ENCODE peak calls at places on chromosomes 6 and 20, in seven cellular contexts. N is SK-N-SH, C is hepatocyte, O is GM23248, V is HCT116, L is PC-3, W is PC-9. Z is an unnamed sample. For H3K9me2, the result is how much of the 10 kb centered on the place peaks cover.

GRCh38 chr6:31927242-31927867 is at the start of gene C2:
- DNase-seq in N (no peak), C (no peak), O (no peak), V (no peak), L (no peak), W (no peak), Z (no peak)

GRCh38 chr20:49832632-49833327 is 20.2 kb downstream of the SLC9A8 start:
- DNase-seq in N (no peak), C (no peak), O (peak), V (no peak), L (peak), W (peak), Z (no peak)

GRCh38 chr6:157481189-157481864 is 100.3 kb downstream of the ZDHHC14 start:
- DNase-seq in N (no peak), C (no peak), O (no peak), V (no peak), L (no peak), W (no peak), Z (no peak)

GRCh38 chr6:24988562-24988961 is 52.8 kb upstream of the RIPOR2 start:
- DNase-seq in N (no peak), C (no peak), O (no peak), V (no peak), L (no peak), W (no peak), Z (no peak)

GRCh38 chr6:110415297-110415916 is at the start of gene DDO:
- DNase-seq in N (no peak), C (no peak), O (peak), V (no peak), L (peak), W (no peak), Z (no peak)

GRCh38 chr6:83708546-83708969 is 343 bp downstream of the SNAP91 start:
- DNase-seq in N (peak), C (peak), O (peak), V (no peak), L (no peak), W (no peak), Z (peak)

GRCh38 chr6:87825865-87826264 is 123.8 kb upstream of the AKIRIN2 start:
- DNase-seq in N (no peak), C (no peak), O (no peak), V (no peak), L (no peak), W (no peak), Z (no peak)

GRCh38 chr6:134506162-134506561 is 188.2 kb upstream of the SGK1 start:
- DNase-seq in N (no peak), C (no peak), O (no peak), V (no peak), L (no peak), W (no peak), Z (no peak)

GRCh38 chr6:134814076-134814709 is 135.7 kb downstream of the ALDH8A1 start:
- DNase-seq in N (no peak), C (no peak), O (peak), V (no peak), L (peak), W (peak), Z (no peak)

GRCh38 chr6:93341900-93342613 is 77.3 kb downstream of the EPHA7 start:
- DNase-seq in N (no peak), C (no peak), O (no peak), V (no peak), L (no peak), W (no peak), Z (no peak)

GRCh38 chr6:90328004-90328403 is 31.4 kb upstream of the BACH2 start:
- DNase-seq in N (peak), C (no peak), O (peak), V (no peak), L (peak), W (no peak), Z (no peak)

GRCh38 chr20:37333848-37334318 is 12.1 kb upstream of the SRC start:
- DNase-seq in N (no peak), C (no peak), O (no peak), V (no peak), L (no peak), W (no peak), Z (no peak)

GRCh38 chr20:50191566-50192363 is 1.1 kb downstream of the CEBPB start:
- DNase-seq in N (peak), C (peak), O (peak), V (no peak), L (peak), W (peak), Z (peak)

GRCh38 chr6:151087861-151088598 is 151.7 kb upstream of the AKAP12 start:
- DNase-seq in N (no peak), C (no peak), O (peak), V (no peak), L (no peak), W (no peak), Z (peak)

GRCh38 chr20:37945034-37945660 is 42.2 kb downstream of the VSTM2L start:
- DNase-seq in N (no peak), C (no peak), O (no peak), V (no peak), L (no peak), W (no peak), Z (no peak)

GRCh38 chr6:130105996-130106704 is 87.8 kb downstream of the L3MBTL3 start:
- DNase-seq in N (no peak), C (no peak), O (no peak), V (no peak), L (no peak), W (no peak), Z (no peak)

GRCh38 chr6:126625019-126625418 is 285.1 kb downstream of the CENPW start:
- DNase-seq in N (no peak), C (peak), O (peak), V (no peak), L (peak), W (no peak), Z (peak)

GRCh38 chr20:61937963-61938838 is 127.5 kb downstream of the TAF4 start:
- DNase-seq in N (no peak), C (no peak), O (no peak), V (no peak), L (no peak), W (no peak), Z (no peak)
- H3K9me2 ChIP-seq in N (under half), C (under half), O (under half), V (under half), L (under half), W (under half), Z (under half)

DNA sequence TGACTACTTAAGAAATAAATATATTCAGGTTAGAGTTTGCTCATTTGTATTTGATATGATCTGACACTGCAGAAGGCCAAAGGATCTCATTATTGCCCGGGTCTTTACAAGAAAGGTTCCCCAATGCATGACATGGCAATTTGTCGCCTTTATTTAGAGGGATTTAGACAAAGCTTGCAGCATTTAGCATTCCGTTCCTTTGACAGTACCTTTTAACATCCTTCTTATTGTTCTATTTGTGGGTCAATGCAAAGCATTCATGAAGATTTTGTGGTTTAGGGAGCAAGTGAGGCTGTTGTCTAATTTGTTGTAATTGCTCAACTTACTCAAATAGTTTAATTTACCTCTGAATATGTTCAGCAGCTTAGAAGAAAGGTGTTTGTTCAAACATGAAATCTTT is 230.8 kb upstream of the FLRT3 start:
- DNase-seq in N (no peak), C (no peak), O (peak), V (no peak), L (no peak), W (no peak), Z (peak)
- H3K9me2 ChIP-seq in N (under half), C (under half), O (under half), V (under half), L (under half), W (under half), Z (under half)

GRCh38 chr20:58568441-58568931 is 53.3 kb upstream of the APCDD1L start:
- DNase-seq in N (no peak), C (no peak), O (no peak), V (no peak), L (no peak), W (no peak), Z (no peak)
- H3K9me2 ChIP-seq in N (under half), C (under half), O (under half), V (under half), L (under half), W (under half), Z (under half)

DNA sequence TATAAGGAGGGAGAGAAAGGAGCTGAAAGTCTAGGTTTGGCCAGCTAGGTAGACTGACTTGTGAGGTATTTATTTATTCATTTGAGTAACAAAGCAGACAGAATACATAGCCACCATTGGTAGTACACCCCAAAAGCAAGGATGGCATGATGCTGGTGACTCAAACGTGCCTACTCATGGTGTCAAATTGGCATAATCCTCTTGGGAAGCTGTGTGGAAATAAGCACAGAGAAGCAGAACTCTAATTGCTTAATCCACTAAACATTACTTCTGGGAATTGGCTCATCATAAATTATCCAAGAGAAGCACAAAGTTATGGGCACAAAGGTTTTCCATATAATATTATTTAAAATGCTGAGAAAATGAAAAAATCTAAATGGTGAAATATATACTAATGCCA is 2.5 kb downstream of the DEFB132 start:
- DNase-seq in N (no peak), C (no peak), O (peak), V (no peak), L (no peak), W (no peak), Z (no peak)
- H3K9me2 ChIP-seq in N (under half), C (under half), O (under half), V (under half), L (under half), W (under half), Z (under half)

GRCh38 chr20:43751167-43752050 is 24.6 kb upstream of the GTSF1L start:
- DNase-seq in N (no peak), C (no peak), O (peak), V (no peak), L (peak), W (peak), Z (no peak)

GRCh38 chr20:43752051-43752360 is 25.2 kb upstream of the GTSF1L start:
- DNase-seq in N (no peak), C (no peak), O (no peak), V (no peak), L (no peak), W (no peak), Z (no peak)

GRCh38 chr20:43755390-43755789 is 28.6 kb upstream of the GTSF1L start:
- DNase-seq in N (no peak), C (no peak), O (peak), V (no peak), L (peak), W (no peak), Z (no peak)

GRCh38 chr20:43752561-43753301 is 25.9 kb upstream of the GTSF1L start:
- DNase-seq in N (no peak), C (no peak), O (peak), V (no peak), L (peak), W (peak), Z (no peak)

DNA sequence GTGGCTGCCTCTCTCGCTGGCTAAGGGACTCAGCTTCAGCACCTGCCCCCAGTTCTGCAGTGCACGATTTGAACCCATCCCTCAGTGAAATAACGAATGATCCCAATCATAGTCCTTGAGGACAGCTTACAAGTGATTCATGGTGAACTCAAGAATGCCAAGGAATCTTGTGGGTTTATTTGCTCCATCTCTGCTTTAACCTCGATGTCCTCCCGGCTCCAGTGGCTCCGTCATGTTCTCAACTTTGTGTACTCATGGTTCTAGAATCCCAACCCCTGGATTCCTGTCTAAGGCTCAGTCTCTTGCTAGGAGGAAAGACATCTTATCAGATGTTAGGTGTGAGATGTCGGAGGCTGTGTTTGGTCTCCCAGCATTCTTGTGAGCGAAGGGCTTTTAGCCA is 29.0 kb upstream of the GTSF1L start:
- DNase-seq in N (no peak), C (no peak), O (peak), V (no peak), L (no peak), W (no peak), Z (no peak)
- H3K9me2 ChIP-seq in N (under half), C (under half), O (under half), V (under half), L (under half), W (under half), Z (under half)

GRCh38 chr20:48682529-48683385 is 145.0 kb downstream of the PREX1 start:
- DNase-seq in N (peak), C (peak), O (peak), V (no peak), L (no peak), W (peak), Z (peak)
- H3K9me2 ChIP-seq in N (under half), C (under half), O (under half), V (under half), L (under half), W (under half), Z (under half)

GRCh38 chr6:72999995-73000394 is 225.3 kb downstream of the KHDC1L start:
- DNase-seq in N (no peak), C (no peak), O (no peak), V (no peak), L (no peak), W (peak), Z (no peak)

GRCh38 chr6:73004817-73005216 is 220.5 kb downstream of the KHDC1L start:
- DNase-seq in N (no peak), C (no peak), O (no peak), V (no peak), L (no peak), W (peak), Z (no peak)

GRCh38 chr6:73006161-73006560 is 219.1 kb downstream of the KHDC1L start:
- DNase-seq in N (no peak), C (no peak), O (peak), V (no peak), L (no peak), W (no peak), Z (no peak)

GRCh38 chr6:73002588-73002987 is 222.7 kb downstream of the KHDC1L start:
- DNase-seq in N (no peak), C (no peak), O (no peak), V (no peak), L (no peak), W (peak), Z (no peak)

GRCh38 chr6:73003302-73003701 is 222.0 kb downstream of the KHDC1L start:
- DNase-seq in N (no peak), C (no peak), O (no peak), V (no peak), L (no peak), W (no peak), Z (peak)
- H3K9me2 ChIP-seq in N (under half), C (under half), O (under half), V (under half), L (under half), W (under half), Z (under half)